ENCODE peak calls at places on chromosomes 5 and 9, in eight cellular contexts. U is GM23248; S is adrenal gland; B is ovary; C is CD4-positive, alpha-beta memory T cell; G is aorta; K is HCT116; P is CD8-positive, alpha-beta memory T cell. M is an unnamed sample.

GRCh38 chr5:133859073-133859472 is 109.4 kb downstream of the C5orf15 start:
- DNase-seq in K (no peak), S (no peak), B (no peak), G (peak), P (no peak), U (no peak), C (no peak), M (no peak)

GRCh38 chr5:136016945-136017530 is 11.8 kb upstream of the TGFBI start:
- DNase-seq in C (no peak), U (peak), P (no peak), K (peak), S (peak), B (no peak), G (peak), M (peak)

GRCh38 chr5:78653031-78653430 is 4.5 kb upstream of the LHFPL2 start:
- DNase-seq in P (no peak), G (no peak), K (no peak), B (no peak), U (no peak), S (no peak), C (no peak), M (no peak)

GRCh38 chr5:6553986-6554385 is 78.9 kb downstream of the NSUN2 start:
- DNase-seq in P (no peak), C (no peak), K (no peak), G (no peak), S (no peak), U (no peak), B (no peak), M (no peak)

GRCh38 chr9:72586388-72587160 is 65.2 kb downstream of the TMC1 start:
- DNase-seq in S (peak), P (peak), B (no peak), K (no peak), G (no peak), U (peak), C (peak), M (peak)

GRCh38 chr9:137301086-137301947 is 754 bp downstream of the NRARP start:
- DNase-seq in U (peak), K (peak), B (peak), P (no peak), G (peak), S (no peak), C (no peak), M (no peak)

GRCh38 chr9:136860933-136861873 is 4.9 kb downstream of the EDF1 start:
- DNase-seq in B (no peak), S (peak), U (no peak), C (no peak), P (no peak), K (no peak), G (no peak), M (no peak)

GRCh38 chr5:152532714-152533113 is 127.6 kb upstream of the NMUR2 start:
- DNase-seq in G (no peak), P (peak), U (peak), K (peak), C (peak), S (no peak), B (no peak), M (no peak)

GRCh38 chr9:93954436-93955355 is at the start of gene BARX1:
- DNase-seq in U (no peak), G (peak), S (no peak), K (no peak), C (no peak), B (no peak), P (no peak), M (no peak)

GRCh38 chr9:70438341-70438924 is 24.0 kb upstream of the KLF9 start:
- DNase-seq in S (peak), U (peak), B (no peak), K (peak), P (no peak), C (no peak), G (no peak), M (peak)

GRCh38 chr5:82408033-82408432 is 129.9 kb upstream of the RPS23 start:
- DNase-seq in G (no peak), B (no peak), P (no peak), U (no peak), C (no peak), S (no peak), K (no peak), M (no peak)

GRCh38 chr5:10277773-10278630 is 27.9 kb downstream of the CCT5 start:
- DNase-seq in S (no peak), C (no peak), K (no peak), P (no peak), U (no peak), B (no peak), G (no peak), M (no peak)

GRCh38 chr9:70924905-70925547 is 196.4 kb downstream of the TRPM3 start:
- DNase-seq in B (no peak), P (no peak), G (no peak), K (peak), C (peak), U (peak), S (peak), M (no peak)

GRCh38 chr9:13804532-13804931 is 509.4 kb downstream of the NFIB start:
- DNase-seq in G (no peak), B (no peak), P (no peak), C (no peak), K (no peak), U (no peak), S (no peak), M (no peak)

GRCh38 chr9:69462394-69462793 is 137.4 kb downstream of the ENTREP1 start:
- DNase-seq in C (no peak), K (no peak), G (no peak), U (no peak), S (no peak), P (no peak), B (no peak), M (no peak)

GRCh38 chr5:75023368-75024159 is 28.8 kb downstream of the GCNT4 start:
- DNase-seq in S (no peak), B (no peak), U (no peak), G (no peak), K (no peak), P (peak), C (peak), M (no peak)

GRCh38 chr9:108322326-108323098 is 533.3 kb downstream of the ACTL7B start:
- DNase-seq in K (no peak), S (no peak), G (no peak), C (no peak), B (no peak), U (peak), P (no peak), M (no peak)

GRCh38 chr5:18394154-18394804 is 760.0 kb downstream of the TAF11L14 start:
- DNase-seq in G (peak), C (peak), U (peak), S (peak), P (no peak), B (peak), K (no peak), M (peak)

DNA sequence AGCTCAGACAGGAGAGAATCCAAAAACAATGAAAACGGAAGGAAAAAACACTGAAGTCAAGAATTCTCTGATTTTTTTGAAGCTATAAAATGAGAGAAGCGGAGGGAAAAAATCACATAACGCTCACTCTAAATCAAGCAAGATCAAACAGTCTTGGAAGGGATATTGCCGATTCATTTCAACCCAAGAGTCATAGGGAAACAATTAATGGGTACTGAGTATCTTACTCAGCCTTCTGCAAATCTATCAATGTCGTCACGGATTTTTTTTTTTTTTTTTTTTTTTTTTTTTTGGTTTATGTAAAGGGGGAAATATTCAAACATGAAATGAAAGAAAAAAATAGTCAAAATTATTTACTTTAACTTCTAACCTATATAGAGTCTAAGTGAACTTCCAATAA is 9.5 kb downstream of the MEF2C start:
- DNase-seq in K (no peak), C (no peak), S (no peak), P (no peak), G (no peak), U (no peak), B (no peak), M (no peak)
- H3K27ac ChIP-seq in K (no peak), C (no peak), S (no peak), P (no peak), G (no peak), U (no peak), B (no peak), M (no peak)

GRCh38 chr5:172929371-172929838 is 29.8 kb upstream of the RPL26L1 start:
- DNase-seq in B (no peak), S (no peak), G (no peak), P (no peak), K (no peak), U (peak), C (no peak), M (no peak)

GRCh38 chr5:172925336-172925948 is 33.8 kb upstream of the RPL26L1 start:
- DNase-seq in K (no peak), P (no peak), U (no peak), S (no peak), C (no peak), B (no peak), G (no peak), M (no peak)

GRCh38 chr5:172926796-172927195 is 32.4 kb upstream of the RPL26L1 start:
- DNase-seq in K (no peak), S (no peak), U (no peak), G (no peak), B (no peak), C (no peak), P (no peak), M (no peak)

GRCh38 chr5:172923539-172923938 is 35.7 kb upstream of the RPL26L1 start:
- DNase-seq in K (no peak), S (no peak), U (no peak), C (no peak), P (no peak), G (no peak), B (no peak), M (no peak)

GRCh38 chr5:172926008-172926523 is 33.2 kb upstream of the RPL26L1 start:
- DNase-seq in S (no peak), B (no peak), U (no peak), G (no peak), P (no peak), C (no peak), K (no peak), M (no peak)
- H3K27ac ChIP-seq in S (no peak), B (no peak), U (no peak), G (no peak), P (no peak), C (no peak), K (no peak), M (no peak)

GRCh38 chr5:141757402-141757801 is 75.4 kb upstream of the ARAP3 start:
- DNase-seq in U (peak), B (no peak), G (no peak), S (no peak), C (no peak), K (peak), P (no peak), M (no peak)
- H3K27ac ChIP-seq in U (no peak), B (no peak), G (no peak), S (no peak), C (no peak), K (no peak), P (no peak), M (no peak)

DNA sequence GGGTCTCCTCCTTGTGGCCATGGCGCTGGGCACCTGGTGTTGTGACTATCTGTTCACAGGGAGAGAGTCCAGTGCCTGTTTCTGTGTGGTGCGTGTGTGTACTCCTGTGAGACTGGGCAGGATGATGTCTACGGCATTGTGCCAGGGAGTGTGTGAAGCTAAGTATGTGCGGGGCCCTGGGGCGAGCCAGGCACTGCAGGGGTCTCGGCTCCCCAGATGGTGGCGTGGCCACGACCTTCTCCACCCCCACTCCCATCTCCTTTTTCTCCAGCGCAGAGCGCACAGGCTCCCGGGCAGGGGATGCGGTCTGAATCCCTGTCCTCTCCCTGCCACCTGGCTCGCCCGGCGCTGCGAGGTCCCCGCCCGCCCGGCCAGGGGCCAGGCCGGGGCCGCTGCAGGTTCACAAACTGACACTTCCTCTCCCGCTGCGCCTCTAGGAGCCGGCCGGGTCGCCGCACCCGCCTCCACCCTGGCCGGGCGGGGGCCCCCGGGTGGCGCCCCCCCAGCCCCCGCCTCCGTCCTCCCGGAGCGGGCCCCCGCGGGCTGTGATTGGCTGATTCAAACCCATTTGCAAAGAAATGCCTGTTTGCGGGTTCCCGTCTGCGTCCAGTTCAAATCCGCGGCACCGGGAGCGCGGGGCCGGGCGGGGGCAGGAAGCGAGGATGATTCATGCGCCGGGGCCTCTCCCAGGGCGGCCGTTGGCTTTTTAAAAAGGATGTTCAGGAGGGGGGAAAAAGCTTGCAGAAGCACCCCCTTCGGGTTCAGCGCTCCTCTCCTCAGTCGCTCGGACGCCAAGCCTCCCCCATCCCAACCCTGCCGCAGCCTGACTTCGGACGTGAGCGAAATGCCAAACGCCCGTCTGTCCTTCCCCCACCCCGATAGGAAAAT is 790 bp downstream of the PHF19 start:
- DNase-seq in U (peak), G (peak), B (peak), K (peak), S (peak), P (peak), C (peak), M (peak)
- H3K27ac ChIP-seq in U (peak), G (peak), B (peak), K (peak), S (peak), P (peak), C (peak), M (peak)